ENCODE peak calls at places on chromosomes 3 and 15, in eight cellular contexts. A is CD8-positive, alpha-beta T cell; V is nephron progenitor cell; Y is body of pancreas; P is astrocyte; J is fibroblast of pulmonary artery; S is endodermal cell; C is lung. R is an unnamed sample.

GRCh38 chr15:38398134-38398533 is 55.8 kb upstream of the FAM98B start:
- DNase-seq in C (no peak), J (peak), Y (peak), S (no peak), P (peak), V (no peak), A (no peak), R (peak)

GRCh38 chr15:67940324-67940719 is 100.5 kb upstream of the RNU6-1 start:
- DNase-seq in A (no peak), P (no peak), Y (no peak), C (no peak), S (no peak), V (no peak), J (no peak), R (no peak)

GRCh38 chr15:33188654-33189257 is 5.8 kb downstream of the FMN1 start:
- DNase-seq in S (no peak), V (no peak), A (no peak), J (no peak), C (no peak), Y (peak), P (no peak), R (no peak)

GRCh38 chr15:81373996-81374395 is at the start of gene TMC3:
- DNase-seq in C (no peak), Y (no peak), S (no peak), V (peak), A (no peak), J (no peak), P (peak), R (no peak)

GRCh38 chr15:92663250-92663951 is 7.8 kb upstream of the FAM174B start:
- DNase-seq in S (peak), V (no peak), Y (no peak), A (no peak), J (no peak), P (no peak), C (no peak), R (no peak)

GRCh38 chr3:55461896-55462295 is 25.2 kb downstream of the WNT5A start:
- DNase-seq in C (no peak), P (peak), Y (no peak), S (no peak), J (peak), V (no peak), A (no peak), R (peak)

GRCh38 chr15:65767895-65768294 is 24.2 kb downstream of the DENND4A start:
- DNase-seq in P (no peak), A (no peak), C (no peak), S (no peak), Y (no peak), J (no peak), V (no peak), R (no peak)

GRCh38 chr3:41053220-41053619 is 146.1 kb upstream of the CTNNB1 start:
- DNase-seq in A (no peak), C (no peak), P (no peak), Y (no peak), J (no peak), S (no peak), V (no peak), R (no peak)

GRCh38 chr3:38549957-38550840 is 54.1 kb downstream of the EXOG start:
- DNase-seq in P (no peak), A (no peak), S (peak), J (no peak), C (no peak), Y (no peak), V (no peak), R (no peak)

GRCh38 chr3:89098964-89099585 is 8.3 kb upstream of the EPHA3 start:
- DNase-seq in A (no peak), S (peak), J (peak), Y (peak), C (peak), V (peak), P (peak), R (peak)

GRCh38 chr3:59247402-59247841 is 197.6 kb upstream of the CFAP20DC start:
- DNase-seq in J (no peak), P (peak), A (no peak), V (no peak), C (no peak), Y (no peak), S (no peak), R (no peak)

GRCh38 chr3:197340521-197340871 is 42.1 kb upstream of the DLG1 start:
- DNase-seq in S (peak), P (no peak), J (no peak), V (no peak), C (no peak), Y (no peak), A (no peak), R (no peak)

GRCh38 chr3:45962033-45962432 is 18.8 kb downstream of the CXCR6 start:
- DNase-seq in V (no peak), S (no peak), P (no peak), J (no peak), A (no peak), Y (no peak), C (no peak), R (no peak)

GRCh38 chr15:62549345-62549970 is 384.4 kb upstream of the C2CD4B start:
- DNase-seq in V (peak), J (peak), Y (peak), A (no peak), P (no peak), C (no peak), S (peak), R (peak)

GRCh38 chr3:153757839-153758238 is 363.4 kb upstream of the ARHGEF26 start:
- DNase-seq in A (no peak), Y (no peak), C (no peak), S (no peak), V (no peak), J (no peak), P (no peak), R (no peak)

GRCh38 chr3:127100459-127101410 is 92.2 kb upstream of the PRR23E start:
- DNase-seq in C (no peak), V (no peak), Y (no peak), A (no peak), P (no peak), J (no peak), S (no peak), R (no peak)

GRCh38 chr3:25532763-25533162 is 104.7 kb downstream of the RARB start:
- DNase-seq in P (no peak), V (peak), C (no peak), A (no peak), S (peak), Y (no peak), J (peak), R (peak)

GRCh38 chr15:75647370-75648155 is at the start of gene SNX33:
- DNase-seq in V (peak), S (peak), C (peak), Y (peak), J (peak), P (peak), A (no peak), R (peak)

GRCh38 chr3:151998744-151999143 is 125.3 kb downstream of the SUCNR1 start:
- DNase-seq in Y (no peak), V (no peak), P (no peak), J (no peak), A (no peak), S (no peak), C (no peak), R (no peak)

GRCh38 chr3:185221203-185221602 is 32.6 kb downstream of the EHHADH start:
- DNase-seq in J (no peak), S (no peak), A (no peak), C (no peak), V (no peak), Y (no peak), P (no peak), R (no peak)

GRCh38 chr15:98083203-98083910 is 122.9 kb downstream of the ARRDC4 start:
- DNase-seq in P (no peak), Y (peak), C (no peak), S (peak), A (no peak), V (no peak), J (no peak), R (no peak)

GRCh38 chr15:77905301-77905920 is 172.1 kb downstream of the TBC1D2B start:
- DNase-seq in P (no peak), C (no peak), J (no peak), Y (no peak), S (peak), V (no peak), A (no peak), R (no peak)

GRCh38 chr3:149534671-149535394 is 60.3 kb downstream of the TM4SF4 start:
- DNase-seq in P (peak), Y (no peak), S (peak), J (peak), A (no peak), C (peak), V (peak), R (peak)

GRCh38 chr15:39230917-39231285 is 350.0 kb upstream of the THBS1 start:
- DNase-seq in Y (no peak), J (no peak), V (no peak), P (no peak), A (no peak), S (no peak), C (no peak), R (no peak)

GRCh38 chr3:38397320-38397719 is 50.7 kb downstream of the XYLB start:
- DNase-seq in C (peak), P (peak), A (no peak), Y (no peak), V (peak), J (peak), S (peak), R (peak)

GRCh38 chr3:4994144-4994730 is 15.0 kb downstream of the BHLHE40 start:
- DNase-seq in P (peak), J (peak), S (peak), Y (no peak), C (no peak), A (no peak), V (no peak), R (peak)

GRCh38 chr3:109268181-109268580 is 48.1 kb downstream of the DPPA2 start:
- DNase-seq in P (peak), S (no peak), V (no peak), J (peak), A (no peak), C (no peak), Y (no peak), R (no peak)

GRCh38 chr15:66704019-66704782 is 2.2 kb downstream of the SMAD6 start:
- DNase-seq in V (no peak), Y (peak), J (no peak), A (no peak), S (no peak), P (no peak), C (no peak), R (no peak)

GRCh38 chr15:90451215-90451850 is 63.3 kb downstream of the IQGAP1 start:
- DNase-seq in V (no peak), Y (no peak), A (no peak), S (no peak), P (peak), J (no peak), C (no peak), R (peak)

DNA sequence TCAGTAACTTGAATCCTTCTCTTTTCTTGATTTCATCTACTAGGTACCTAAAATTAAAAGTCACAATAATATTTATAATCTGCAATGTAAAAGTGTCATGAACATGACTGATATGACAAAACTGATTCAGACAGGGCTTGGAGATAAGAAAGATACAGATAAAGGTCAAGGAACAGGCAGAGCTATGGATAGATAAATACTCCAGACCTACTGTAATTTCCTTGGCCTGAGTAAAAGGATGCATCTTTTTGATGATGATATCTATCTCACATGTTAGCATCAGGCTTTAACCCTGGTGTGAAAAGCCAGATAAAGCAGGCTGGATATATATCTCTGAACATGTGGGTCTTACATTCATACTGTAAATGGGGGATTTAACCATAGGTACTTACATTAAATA is 108.1 kb downstream of the GADL1 start:
- DNase-seq in Y (no peak), P (no peak), A (no peak), S (no peak), J (no peak), C (no peak), V (no peak), R (no peak)
- TF ChIP-seq CTCF in Y (no peak), P (no peak), A (no peak), S (no peak), J (no peak), C (no peak), V (no peak), R (no peak)

DNA sequence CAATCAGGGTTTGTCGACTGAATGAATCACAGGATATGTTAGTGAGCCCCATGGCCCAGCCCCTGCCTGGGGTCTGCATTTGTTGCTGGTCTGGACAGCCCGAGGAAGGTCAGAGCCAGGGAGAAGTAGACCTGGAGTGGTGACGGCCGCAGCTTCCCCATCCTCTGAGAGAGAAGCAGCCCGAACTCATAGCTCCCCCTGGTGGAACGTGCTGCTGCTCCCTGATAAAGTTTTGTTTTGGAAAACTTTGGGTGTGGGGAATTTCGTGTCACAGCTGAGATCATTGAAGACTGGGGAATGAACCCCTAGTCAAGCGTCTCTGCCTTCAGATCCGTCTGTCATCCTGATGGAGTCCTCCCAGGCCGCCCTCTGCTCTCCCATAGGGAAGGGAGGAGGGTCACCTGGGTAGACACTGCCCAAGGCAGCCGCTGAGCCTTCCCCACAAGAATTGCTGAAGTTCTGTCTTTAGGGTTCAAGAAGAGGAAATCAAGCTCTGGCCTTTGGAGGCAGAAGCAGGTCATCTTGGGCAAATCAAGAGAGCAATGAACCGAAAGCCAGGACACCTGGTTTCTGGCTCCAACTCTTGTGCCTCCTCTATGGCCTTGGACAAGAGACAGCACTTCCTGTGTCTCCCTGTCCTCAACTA is 60.5 kb downstream of the GLDN start:
- DNase-seq in V (peak), Y (peak), A (no peak), S (peak), C (no peak), P (no peak), J (peak), R (peak)
- TF ChIP-seq CTCF in V (peak), Y (peak), A (no peak), S (peak), C (peak), P (peak), J (peak), R (peak)

DNA sequence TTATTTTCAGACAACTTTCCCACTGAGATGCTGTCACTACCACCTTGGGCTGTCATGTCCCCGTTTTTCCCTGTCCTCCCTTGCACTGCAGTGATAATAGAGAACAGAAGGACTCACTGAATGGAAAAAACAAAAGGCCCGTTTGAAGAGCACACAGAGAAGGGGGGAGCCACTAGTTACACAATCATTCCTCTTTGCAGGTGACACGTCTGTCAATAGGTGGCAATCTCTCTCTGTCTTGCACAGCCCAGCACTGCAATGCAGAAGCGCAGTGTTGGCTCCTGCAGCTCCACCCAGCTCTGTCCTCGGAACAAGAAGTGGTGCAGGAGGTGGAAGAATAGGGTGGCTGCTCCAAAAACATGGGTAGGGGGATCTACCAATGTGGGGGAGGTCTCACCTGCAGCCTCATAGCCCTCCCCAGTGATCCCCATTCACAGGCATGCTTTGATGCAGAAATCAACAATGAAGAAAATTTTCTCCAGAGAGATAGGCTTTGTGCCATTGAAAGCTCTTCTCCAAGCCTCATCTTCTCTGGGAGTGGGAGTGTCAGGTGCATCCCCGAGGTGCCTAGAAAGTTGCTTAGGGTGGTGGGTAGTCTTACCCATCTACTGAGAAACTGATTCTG is 31.8 kb downstream of the FSTL1 start:
- DNase-seq in V (peak), J (peak), P (no peak), A (no peak), Y (peak), S (peak), C (peak), R (peak)
- TF ChIP-seq CTCF in V (peak), J (peak), P (no peak), A (no peak), Y (peak), S (peak), C (peak), R (peak)

GRCh38 chr3:20040476-20041196 is 390 bp downstream of the KAT2B start:
- DNase-seq in S (peak), V (peak), P (peak), A (peak), Y (peak), C (peak), J (peak), R (peak)
- TF ChIP-seq CTCF in S (no peak), V (no peak), P (no peak), A (no peak), Y (peak), C (no peak), J (no peak), R (peak)

GRCh38 chr3:170096342-170096741 is 58.5 kb downstream of the GPR160 start:
- DNase-seq in V (no peak), Y (no peak), J (no peak), A (no peak), C (no peak), S (no peak), P (no peak), R (no peak)
- TF ChIP-seq CTCF in V (no peak), Y (no peak), J (no peak), A (no peak), C (no peak), S (no peak), P (no peak), R (no peak)

GRCh38 chr3:81638480-81638879 is 123.0 kb downstream of the GBE1 start:
- DNase-seq in S (no peak), P (no peak), Y (no peak), V (no peak), J (no peak), C (no peak), A (no peak), R (no peak)

GRCh38 chr3:81645248-81645647 is 116.2 kb downstream of the GBE1 start:
- DNase-seq in A (no peak), P (no peak), J (peak), C (no peak), V (no peak), Y (no peak), S (no peak), R (no peak)

DNA sequence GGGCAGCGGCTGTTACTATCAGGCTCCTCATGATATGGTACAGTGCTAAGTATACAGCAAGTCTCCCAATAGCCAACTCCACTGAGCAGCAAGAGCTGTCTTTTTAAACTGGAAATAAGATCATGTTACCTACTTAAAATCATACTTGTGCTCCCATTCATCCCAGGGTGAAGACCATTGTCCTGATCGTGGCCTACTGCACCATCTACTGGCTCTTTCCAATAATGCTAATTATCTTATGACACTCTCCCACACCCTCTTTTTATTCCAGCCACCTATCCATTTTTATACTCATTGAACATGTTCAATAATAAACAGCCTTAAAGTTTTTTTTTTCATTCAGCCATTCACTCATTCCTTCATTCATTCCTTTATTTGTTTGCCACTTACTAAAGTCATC is 117.7 kb downstream of the GBE1 start:
- DNase-seq in P (peak), J (peak), C (no peak), V (no peak), A (no peak), Y (no peak), S (no peak), R (peak)
- TF ChIP-seq CTCF in P (peak), J (peak), C (peak), V (no peak), A (no peak), Y (peak), S (peak), R (no peak)